ENCODE peak calls at places on chromosomes 3 and 15, in nine cellular contexts. R, L, O, N, I, Q, B, U and C are unnamed samples.

GRCh38 chr3:33273628-33274027 is 3.6 kb upstream of the FBXL2 start:
- DNase-seq in O (no peak), N (no peak), Q (no peak), U (no peak), I (no peak), B (no peak), L (no peak), R (no peak), C (no peak)

GRCh38 chr3:96071107-96071506 is 743.3 kb upstream of the EPHA6 start:
- DNase-seq in Q (no peak), R (no peak), U (no peak), N (no peak), I (no peak), B (no peak), O (no peak), L (no peak), C (no peak)

GRCh38 chr15:41001524-41001923 is 48.3 kb downstream of the CHAC1 start:
- DNase-seq in I (no peak), B (no peak), N (no peak), R (no peak), Q (no peak), U (no peak), L (no peak), O (no peak), C (no peak)

GRCh38 chr3:135197246-135197645 is 402.2 kb downstream of the EPHB1 start:
- DNase-seq in B (no peak), N (no peak), Q (no peak), L (no peak), I (no peak), R (no peak), U (no peak), O (no peak), C (no peak)

GRCh38 chr3:104066658-104067057 is 1300.1 kb upstream of the ALCAM start:
- DNase-seq in Q (no peak), I (no peak), U (no peak), B (no peak), N (no peak), L (no peak), O (no peak), R (no peak), C (no peak)

GRCh38 chr3:149401926-149402310 is 24.5 kb upstream of the TM4SF1 start:
- DNase-seq in U (no peak), O (no peak), R (no peak), Q (no peak), I (no peak), L (no peak), B (no peak), N (no peak), C (no peak)

GRCh38 chr3:151155409-151156128 is 47.4 kb downstream of the GPR171 start:
- DNase-seq in L (no peak), N (no peak), Q (no peak), O (peak; percentile 13), R (no peak), U (no peak), B (no peak), I (no peak), C (no peak)

GRCh38 chr3:60757724-60758123 is 493.5 kb downstream of the FHIT start:
- DNase-seq in R (no peak), L (no peak), U (no peak), Q (no peak), B (no peak), I (no peak), O (no peak), N (no peak), C (no peak)

GRCh38 chr3:45552773-45553371 is 41.7 kb upstream of the LIMD1 start:
- DNase-seq in Q (no peak), L (no peak), N (no peak), B (no peak), I (no peak), O (no peak), R (no peak), U (no peak), C (no peak)

GRCh38 chr3:192060160-192060783 is 599.3 kb downstream of the PYDC2 start:
- DNase-seq in N (no peak), I (no peak), B (peak; percentile 93), L (no peak), R (no peak), O (no peak), Q (no peak), U (no peak), C (no peak)